ENCODE peak calls at places on chromosome 21, in five cellular contexts. V is A549, T is GM12878, U is HepG2, M is K562. R is an unnamed sample.

GRCh38 chr21:25456672-25457071 is 150.6 kb downstream of the MRPL39 start:
- ATAC-seq in M (no peak), U (no peak), V (no peak), T (peak), R (no peak)

GRCh38 chr21:14773777-14774345 is 227.7 kb upstream of the SAMSN1 start:
- ATAC-seq in V (no peak), T (peak), M (peak), U (peak), R (no peak)

GRCh38 chr21:33931799-33932390 is 16.3 kb upstream of the ATP5PO start:
- ATAC-seq in T (peak), M (peak), V (no peak), U (no peak), R (no peak)

GRCh38 chr21:31363720-31364119 is 19.7 kb upstream of the TIAM1 start:
- ATAC-seq in T (no peak), M (no peak), V (no peak), U (no peak), R (no peak)

GRCh38 chr21:34692458-34693020 is 23.7 kb downstream of the CLIC6 start:
- ATAC-seq in M (no peak), V (no peak), T (no peak), U (no peak), R (no peak)

GRCh38 chr21:20207335-20207734 is 790.9 kb upstream of the NCAM2 start:
- ATAC-seq in U (no peak), V (no peak), M (no peak), T (no peak), R (no peak)

GRCh38 chr21:28857720-28858119 is 135.0 kb downstream of the LTN1 start:
- ATAC-seq in M (no peak), U (peak), T (no peak), V (no peak), R (no peak)

GRCh38 chr21:19245188-19245580 is 841.6 kb upstream of the TMPRSS15 start:
- ATAC-seq in M (peak), T (no peak), U (no peak), V (no peak), R (no peak)

GRCh38 chr21:41647806-41648561 is 118.9 kb downstream of the RIPK4 start:
- ATAC-seq in V (no peak), T (no peak), M (no peak), U (no peak), R (no peak)

GRCh38 chr21:29443398-29444010 is 144.8 kb downstream of the BACH1 start:
- ATAC-seq in U (no peak), T (peak), M (no peak), V (no peak), R (no peak)

GRCh38 chr21:42685036-42685435 is 31.6 kb downstream of the PDE9A start:
- ATAC-seq in T (no peak), U (no peak), V (no peak), M (no peak), R (no peak)

GRCh38 chr21:29265690-29266479 is 32.8 kb upstream of the BACH1 start:
- ATAC-seq in T (peak), U (no peak), V (no peak), M (no peak), R (no peak)

GRCh38 chr21:46206163-46207005 is 22.1 kb upstream of the SPATC1L start:
- ATAC-seq in V (no peak), T (no peak), U (no peak), M (no peak), R (no peak)

GRCh38 chr21:46431884-46432488 is 26.7 kb upstream of the DIP2A start:
- ATAC-seq in T (no peak), U (no peak), M (no peak), V (no peak), R (no peak)

GRCh38 chr21:31283025-31283424 is 61.0 kb downstream of the TIAM1 start:
- ATAC-seq in T (no peak), V (no peak), M (no peak), U (no peak), R (no peak)

GRCh38 chr21:27606422-27606821 is 639.5 kb upstream of the ADAMTS5 start:
- ATAC-seq in M (no peak), V (no peak), U (no peak), T (no peak), R (no peak)

GRCh38 chr21:38314534-38314933 is 57.7 kb downstream of the KCNJ15 start:
- ATAC-seq in U (no peak), M (no peak), T (no peak), V (no peak), R (no peak)

GRCh38 chr21:26297856-26298255 is 127.3 kb upstream of the APP start:
- ATAC-seq in U (no peak), M (no peak), T (no peak), V (no peak), R (no peak)

GRCh38 chr21:38848187-38848609 is 42.5 kb downstream of the ETS2 start:
- ATAC-seq in T (no peak), U (no peak), V (no peak), M (peak), R (no peak)

DNA sequence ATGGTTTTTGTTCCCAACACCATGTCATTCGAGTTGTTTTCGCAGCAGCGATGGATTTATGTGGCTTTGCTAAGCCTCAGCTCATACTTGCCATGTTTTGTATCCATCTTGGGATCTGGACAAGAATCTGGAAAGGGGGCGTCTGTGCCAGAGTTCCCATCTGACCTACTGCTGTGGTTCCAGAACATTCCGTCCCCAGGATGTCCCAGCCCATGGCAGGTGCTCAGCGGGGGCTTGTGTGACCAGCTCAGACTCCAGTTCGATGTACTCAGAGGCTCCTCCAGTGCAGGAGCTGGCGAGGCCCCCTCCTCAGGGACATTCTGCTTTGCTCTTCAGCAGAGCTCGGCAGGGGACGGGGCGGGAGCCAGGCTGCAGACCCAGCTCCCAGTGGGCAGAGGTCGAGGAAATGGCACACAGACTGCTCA is 24.0 kb upstream of the ADARB1 start:
- ATAC-seq in M (no peak), V (no peak), U (no peak), T (no peak), R (peak)
- TF ChIP-seq EP300 in M (no peak), V (no peak), U (no peak), T (no peak), R (peak)

DNA sequence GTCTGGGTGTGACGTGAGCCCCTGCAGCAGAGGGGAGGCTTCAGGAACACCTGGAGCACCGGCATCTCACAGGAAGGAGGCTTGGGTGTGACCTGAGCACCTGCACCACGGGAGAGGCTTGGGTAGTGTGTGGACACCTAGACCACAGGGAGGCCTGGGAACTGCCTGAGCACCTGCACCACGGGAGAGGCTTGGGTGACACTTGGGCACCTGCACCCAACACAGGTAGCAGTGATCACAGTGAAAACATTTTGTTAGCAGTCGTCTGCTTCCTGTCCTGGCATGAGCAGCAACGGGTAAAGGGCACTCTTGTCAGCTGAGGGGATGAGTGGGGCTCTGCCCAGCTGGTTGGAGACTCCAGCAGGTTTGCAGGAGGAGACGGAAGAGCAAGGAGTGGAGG is 22.4 kb downstream of the LRRC3 start:
- ATAC-seq in V (no peak), T (no peak), M (no peak), U (no peak), R (no peak)
- H3K27ac ChIP-seq in V (no peak), T (no peak), M (no peak), U (no peak), R (no peak)

GRCh38 chr21:36429672-36430546 is 44.7 kb downstream of the CHAF1B start:
- ATAC-seq in M (peak), U (peak), T (peak), V (peak), R (peak)
- TF ChIP-seq EP300 in M (peak), U (no peak), T (no peak), V (peak), R (no peak)

GRCh38 chr21:32364387-32364786 is 28.4 kb downstream of the URB1 start:
- ATAC-seq in T (no peak), M (no peak), U (peak), V (no peak), R (peak)
- H3K27ac ChIP-seq in T (no peak), M (no peak), U (peak), V (no peak), R (no peak)

R was measured in gastroesophageal sphincter.